ENCODE peak calls at places on chromosomes 3 and 15, in eight cellular contexts. H, C, M, A, J, S, O and T are unnamed samples.

GRCh38 chr15:80159811-80160569 is 7.2 kb downstream of the FAH start:
- DNase-seq in J (no peak), S (no peak), A (peak; percentile 11), H (no peak), C (no peak), M (no peak), O (no peak), T (no peak)

GRCh38 chr3:193030276-193030675 is 112.6 kb upstream of the MB21D2 start:
- DNase-seq in A (no peak), S (no peak), H (no peak), J (no peak), O (no peak), C (no peak), M (no peak), T (no peak)

GRCh38 chr3:138684411-138684810 is 75.8 kb downstream of the FAIM start:
- DNase-seq in O (no peak), H (no peak), S (no peak), M (no peak), J (no peak), C (no peak), A (no peak), T (no peak)

GRCh38 chr3:5298453-5298852 is 110.9 kb downstream of the EDEM1 start:
- DNase-seq in O (no peak), S (no peak), C (no peak), H (peak; percentile 69), J (no peak), M (no peak), A (no peak), T (no peak)

GRCh38 chr3:170080605-170081004 is 42.8 kb downstream of the GPR160 start:
- DNase-seq in S (no peak), O (no peak), J (peak; percentile 13), M (no peak), A (no peak), C (no peak), H (no peak), T (no peak)

GRCh38 chr3:186221733-186222378 is 113.0 kb upstream of the ETV5 start:
- DNase-seq in M (no peak), C (no peak), J (no peak), A (no peak), S (no peak), H (no peak), O (no peak), T (no peak)

GRCh38 chr15:86538141-86538540 is 458.5 kb downstream of the AGBL1 start:
- DNase-seq in A (no peak), M (no peak), C (no peak), H (no peak), O (no peak), J (no peak), S (no peak), T (no peak)

GRCh38 chr3:149660462-149660861 is 2.6 kb upstream of the WWTR1 start:
- DNase-seq in J (no peak), H (no peak), C (no peak), A (no peak), M (no peak), O (no peak), S (no peak), T (no peak)

GRCh38 chr15:29008846-29009245 is 123.1 kb downstream of the APBA2 start:
- DNase-seq in J (no peak), O (no peak), A (no peak), C (no peak), M (no peak), S (no peak), H (no peak), T (no peak)

GRCh38 chr3:45468326-45468725 is 80.0 kb downstream of the LARS2 start:
- DNase-seq in H (no peak), M (no peak), S (no peak), J (no peak), A (no peak), C (no peak), O (no peak), T (no peak)

GRCh38 chr15:42163291-42163690 is 6.9 kb upstream of the PLA2G4F start:
- DNase-seq in A (no peak), S (no peak), H (no peak), M (no peak), O (no peak), J (no peak), C (no peak), T (no peak)

GRCh38 chr15:42160110-42160509 is 3.7 kb upstream of the PLA2G4F start:
- DNase-seq in A (no peak), H (no peak), O (peak; percentile 77), C (no peak), J (no peak), M (no peak), S (no peak), T (no peak)

GRCh38 chr15:42166225-42166940 is 9.9 kb upstream of the PLA2G4F start:
- DNase-seq in J (no peak), M (no peak), A (no peak), C (no peak), O (no peak), S (no peak), H (no peak), T (no peak)

GRCh38 chr15:42165081-42165480 is 8.6 kb upstream of the PLA2G4F start:
- DNase-seq in J (no peak), A (no peak), O (no peak), C (no peak), S (no peak), M (no peak), H (no peak), T (no peak)

GRCh38 chr15:42163947-42164550 is 7.6 kb upstream of the PLA2G4F start:
- DNase-seq in O (no peak), H (no peak), A (no peak), J (no peak), M (no peak), S (no peak), C (no peak), T (no peak)
- TF ChIP-seq EP300 in O (no peak), H (no peak), A (no peak), J (no peak), M (no peak), S (no peak), C (no peak), T (no peak)

DNA sequence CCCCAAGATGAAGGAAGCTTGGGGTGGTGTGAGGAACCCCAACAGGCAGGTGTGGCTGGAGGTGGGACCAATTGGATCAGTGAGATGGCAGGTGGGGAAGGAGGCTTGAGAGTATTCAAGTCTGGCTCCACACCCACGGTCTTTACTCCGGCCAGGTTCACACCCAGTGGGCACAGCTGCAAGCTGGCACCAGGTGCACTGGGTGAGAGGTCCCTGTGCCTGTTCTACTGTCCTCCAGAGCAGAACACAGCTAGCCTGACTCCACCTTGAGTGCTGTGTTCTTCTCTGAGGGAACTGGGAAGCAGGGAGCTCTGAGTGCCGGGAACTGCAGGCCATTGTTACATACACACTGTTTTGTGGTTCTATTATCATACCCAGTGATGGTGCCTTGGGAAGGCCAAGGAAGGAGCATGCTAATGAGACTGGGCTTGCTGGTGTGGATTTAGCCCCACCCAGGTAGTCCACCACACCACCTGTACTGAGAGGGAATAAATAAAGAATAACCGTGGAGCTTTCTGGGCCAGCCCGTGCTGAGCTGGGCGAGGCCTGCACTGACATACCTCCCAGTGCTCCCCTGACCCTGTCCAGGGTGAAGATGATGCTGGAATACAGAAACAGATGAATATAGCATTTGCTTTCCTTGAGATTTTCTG is 93.4 kb downstream of the ABHD5 start:
- DNase-seq in S (peak; percentile 48), A (no peak), J (no peak), C (no peak), H (no peak), O (no peak), M (no peak), T (no peak)
- TF ChIP-seq EP300 in S (no peak), A (no peak), J (no peak), C (no peak), H (no peak), O (no peak), M (no peak), T (no peak)

GRCh38 chr3:58462829-58463180 is 29.1 kb upstream of the KCTD6 start:
- DNase-seq in M (no peak), C (no peak), J (peak; percentile 20), S (no peak), A (no peak), H (no peak), O (no peak), T (no peak)
- TF ChIP-seq EP300 in M (no peak), C (no peak), J (no peak), S (no peak), A (no peak), H (no peak), O (no peak), T (no peak)

GRCh38 chr15:31359722-31360111 is 33.1 kb downstream of the KLF13 start:
- DNase-seq in S (peak; percentile 54), C (no peak), H (no peak), M (no peak), J (no peak), O (no peak), A (no peak), T (no peak)

GRCh38 chr15:31358163-31358562 is 31.5 kb downstream of the KLF13 start:
- DNase-seq in M (no peak), C (no peak), O (no peak), J (no peak), S (no peak), A (no peak), H (no peak), T (no peak)

GRCh38 chr15:31360158-31360561 is 33.5 kb downstream of the KLF13 start:
- DNase-seq in A (no peak), C (no peak), H (no peak), J (no peak), O (no peak), M (no peak), S (no peak), T (no peak)

GRCh38 chr15:31358957-31359721 is 32.5 kb downstream of the KLF13 start:
- DNase-seq in H (no peak), S (no peak), J (no peak), A (no peak), O (no peak), C (no peak), M (no peak), T (no peak)

GRCh38 chr15:31357148-31357547 is 30.5 kb downstream of the KLF13 start:
- DNase-seq in S (no peak), C (no peak), H (no peak), M (no peak), A (no peak), J (no peak), O (no peak), T (no peak)
- TF ChIP-seq EP300 in S (no peak), C (no peak), H (no peak), M (no peak), A (no peak), J (no peak), O (no peak), T (no peak)

DNA sequence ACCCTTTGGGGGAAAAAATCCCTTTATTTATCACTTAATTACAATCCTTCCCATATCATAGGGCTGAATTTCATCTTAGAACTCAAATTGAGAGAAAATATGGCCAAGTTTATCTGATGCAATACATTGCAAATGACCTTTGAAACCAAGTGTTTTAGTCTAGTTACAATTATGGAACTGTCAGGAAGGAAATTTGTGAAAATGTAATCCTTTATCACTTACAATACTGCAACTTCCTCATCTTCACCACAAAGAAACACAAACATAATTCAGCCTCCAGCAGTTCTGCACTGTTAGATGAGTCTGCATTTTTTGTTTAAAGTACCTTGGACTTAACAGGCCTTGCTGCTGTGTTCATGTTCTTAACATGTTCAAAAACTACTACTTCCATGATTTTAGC is 4.6 kb downstream of the CCPG1 start:
- DNase-seq in A (peak; percentile 26), O (no peak), H (no peak), J (peak; percentile 44), C (no peak), S (no peak), M (no peak), T (no peak)
- TF ChIP-seq EP300 in A (peak; percentile 90), O (no peak), H (no peak), J (no peak), C (peak; percentile 12), S (no peak), M (no peak), T (no peak)

GRCh38 chr3:134900482-134900881 is 105.4 kb downstream of the EPHB1 start:
- DNase-seq in H (no peak), A (no peak), J (no peak), S (no peak), O (no peak), M (no peak), C (no peak), T (no peak)
- TF ChIP-seq EP300 in H (no peak), A (no peak), J (no peak), S (no peak), O (no peak), M (no peak), C (no peak), T (no peak)